ENCODE peak calls at places on chromosomes 6 and 20, in eight cellular contexts. One of them, this sample, is unnamed.

GRCh38 chr6:131765081-131765852 is 42.6 kb upstream of the ENPP1 start:
- DNase-seq in HTR-8/SVneo: no peak
- DNase-seq in mucosa of gallbladder: no peak
- DNase-seq in NCI-H774: no peak
- DNase-seq in adrenal gland: no peak
- DNase-seq in PC-3: no peak
- DNase-seq in fibroblast of mammary gland: peak; percentile 78
- DNase-seq in iris pigment epithelial cell: peak; percentile 71
- DNase-seq in this sample: no peak

GRCh38 chr6:10144772-10145171 is 270.1 kb downstream of the TFAP2A start:
- DNase-seq in adrenal gland: no peak
- DNase-seq in NCI-H774: no peak
- DNase-seq in HTR-8/SVneo: no peak
- DNase-seq in PC-3: no peak
- DNase-seq in iris pigment epithelial cell: peak; percentile 54
- DNase-seq in fibroblast of mammary gland: no peak
- DNase-seq in mucosa of gallbladder: no peak
- DNase-seq in this sample: peak; percentile 20

GRCh38 chr20:45322952-45323383 is 14.9 kb upstream of the MATN4 start:
- DNase-seq in fibroblast of mammary gland: peak; percentile 37
- DNase-seq in adrenal gland: peak; percentile 84
- DNase-seq in HTR-8/SVneo: peak; percentile 84
- DNase-seq in PC-3: peak; percentile 70
- DNase-seq in iris pigment epithelial cell: no peak
- DNase-seq in NCI-H774: peak; percentile 14
- DNase-seq in mucosa of gallbladder: peak; percentile 69
- DNase-seq in this sample: peak; percentile 77

GRCh38 chr20:46883847-46884246 is 10.8 kb upstream of the EYA2 start:
- DNase-seq in NCI-H774: no peak
- DNase-seq in PC-3: no peak
- DNase-seq in iris pigment epithelial cell: no peak
- DNase-seq in HTR-8/SVneo: no peak
- DNase-seq in adrenal gland: no peak
- DNase-seq in mucosa of gallbladder: no peak
- DNase-seq in fibroblast of mammary gland: no peak
- DNase-seq in this sample: no peak

GRCh38 chr20:51363378-51363777 is 179.1 kb downstream of the NFATC2 start:
- DNase-seq in fibroblast of mammary gland: no peak
- DNase-seq in mucosa of gallbladder: no peak
- DNase-seq in adrenal gland: no peak
- DNase-seq in NCI-H774: no peak
- DNase-seq in HTR-8/SVneo: no peak
- DNase-seq in PC-3: no peak
- DNase-seq in iris pigment epithelial cell: no peak
- DNase-seq in this sample: no peak

GRCh38 chr6:89492025-89492640 is 59.2 kb downstream of the ANKRD6 start:
- DNase-seq in adrenal gland: no peak
- DNase-seq in HTR-8/SVneo: no peak
- DNase-seq in iris pigment epithelial cell: no peak
- DNase-seq in mucosa of gallbladder: no peak
- DNase-seq in PC-3: no peak
- DNase-seq in fibroblast of mammary gland: no peak
- DNase-seq in NCI-H774: peak; percentile 95
- DNase-seq in this sample: no peak

GRCh38 chr6:32947552-32948465 is 5.1 kb downstream of the HLA-DMA start:
- DNase-seq in iris pigment epithelial cell: peak; percentile 36
- DNase-seq in fibroblast of mammary gland: peak; percentile 40
- DNase-seq in PC-3: peak; percentile 75
- DNase-seq in mucosa of gallbladder: peak; percentile 33
- DNase-seq in HTR-8/SVneo: peak; percentile 42
- DNase-seq in adrenal gland: no peak
- DNase-seq in NCI-H774: no peak
- DNase-seq in this sample: peak; percentile 69

GRCh38 chr6:79646006-79646405 is 14.9 kb downstream of the SH3BGRL2 start:
- DNase-seq in HTR-8/SVneo: no peak
- DNase-seq in fibroblast of mammary gland: no peak
- DNase-seq in NCI-H774: no peak
- DNase-seq in adrenal gland: no peak
- DNase-seq in PC-3: no peak
- DNase-seq in mucosa of gallbladder: no peak
- DNase-seq in iris pigment epithelial cell: no peak
- DNase-seq in this sample: no peak

GRCh38 chr6:160328447-160328846 is 19.7 kb upstream of the SLC22A3 start:
- DNase-seq in PC-3: no peak
- DNase-seq in mucosa of gallbladder: no peak
- DNase-seq in adrenal gland: peak; percentile 62
- DNase-seq in fibroblast of mammary gland: no peak
- DNase-seq in iris pigment epithelial cell: no peak
- DNase-seq in HTR-8/SVneo: no peak
- DNase-seq in NCI-H774: no peak
- DNase-seq in this sample: no peak

GRCh38 chr6:98828210-98828798 is 6.1 kb upstream of the POU3F2 start:
- DNase-seq in iris pigment epithelial cell: no peak
- DNase-seq in fibroblast of mammary gland: no peak
- DNase-seq in mucosa of gallbladder: no peak
- DNase-seq in HTR-8/SVneo: no peak
- DNase-seq in PC-3: no peak
- DNase-seq in NCI-H774: no peak
- DNase-seq in adrenal gland: no peak
- DNase-seq in this sample: no peak

GRCh38 chr20:23857954-23858565 is 21.5 kb downstream of the CST5 start:
- DNase-seq in mucosa of gallbladder: no peak
- DNase-seq in iris pigment epithelial cell: no peak
- DNase-seq in PC-3: no peak
- DNase-seq in NCI-H774: no peak
- DNase-seq in HTR-8/SVneo: no peak
- DNase-seq in fibroblast of mammary gland: no peak
- DNase-seq in adrenal gland: no peak
- DNase-seq in this sample: no peak

GRCh38 chr6:134111062-134111677 is 58.7 kb upstream of the SLC2A12 start:
- DNase-seq in adrenal gland: no peak
- DNase-seq in iris pigment epithelial cell: peak; percentile 69
- DNase-seq in mucosa of gallbladder: peak; percentile 30
- DNase-seq in NCI-H774: no peak
- DNase-seq in HTR-8/SVneo: peak; percentile 66
- DNase-seq in PC-3: peak; percentile 77
- DNase-seq in fibroblast of mammary gland: peak; percentile 74
- DNase-seq in this sample: peak; percentile 67

GRCh38 chr20:44411757-44412401 is 56.4 kb downstream of the HNF4A start:
- DNase-seq in mucosa of gallbladder: no peak
- DNase-seq in fibroblast of mammary gland: no peak
- DNase-seq in adrenal gland: no peak
- DNase-seq in PC-3: no peak
- DNase-seq in HTR-8/SVneo: no peak
- DNase-seq in NCI-H774: no peak
- DNase-seq in iris pigment epithelial cell: no peak
- DNase-seq in this sample: no peak

This sample was measured in MCF 10A.